ENCODE peak calls at places on chromosomes 16 and 17, in nine cellular contexts. G is astrocyte, B is endodermal cell, E is brain microvascular endothelial cell, D is fibroblast of lung, L is left ventricle myocardium inferior, W is neuronal stem cell, T is tibial artery, U is tibial nerve. I is an unnamed sample.

GRCh38 chr17:27846042-27846655 is 45.8 kb upstream of the NOS2 start:
- DNase-seq in G (no peak), B (peak; percentile 17), E (no peak), D (no peak), L (no peak), W (no peak), T (no peak), U (no peak), I (no peak)

GRCh38 chr16:66681676-66682075 is 14.9 kb downstream of the CMTM4 start:
- DNase-seq in G (no peak), B (no peak), E (no peak), D (no peak), L (no peak), W (no peak), T (peak; percentile 19), U (no peak), I (no peak)

GRCh38 chr17:48547839-48548686 is 3.2 kb upstream of the HOXB2 start:
- DNase-seq in G (peak; percentile 74), B (no peak), E (no peak), D (peak; percentile 94), L (no peak), W (no peak), T (no peak), U (no peak), I (no peak)

GRCh38 chr17:36768355-36768754 is 167.0 kb downstream of the MRM1 start:
- DNase-seq in G (no peak), B (no peak), E (no peak), D (no peak), L (no peak), W (no peak), T (no peak), U (no peak), I (peak; percentile 78)

GRCh38 chr16:78455861-78456260 is 356.4 kb downstream of the WWOX start:
- DNase-seq in G (no peak), B (no peak), E (no peak), D (no peak), L (no peak), W (no peak), T (no peak), U (no peak), I (peak; percentile 24)

GRCh38 chr17:76597156-76598003 is 11.7 kb upstream of the ST6GALNAC2 start:
- DNase-seq in G (no peak), B (no peak), E (no peak), D (no peak), L (no peak), W (no peak), T (no peak), U (no peak), I (peak; percentile 10)

GRCh38 chr17:37564252-37564651 is 45.0 kb downstream of the SYNRG start:
- DNase-seq in G (no peak), B (no peak), E (no peak), D (no peak), L (no peak), W (no peak), T (no peak), U (no peak), I (no peak)

GRCh38 chr16:75372236-75372856 is 61.0 kb downstream of the CFDP1 start:
- DNase-seq in G (peak; percentile 67), B (no peak), E (peak; percentile 64), D (peak; percentile 49), L (no peak), W (no peak), T (no peak), U (no peak), I (no peak)

GRCh38 chr17:7992924-7993323 is 9.5 kb upstream of the GUCY2D start:
- DNase-seq in G (no peak), B (no peak), E (no peak), D (no peak), L (no peak), W (no peak), T (peak; percentile 24), U (no peak), I (no peak)

GRCh38 chr17:50565559-50566350 is 5.2 kb downstream of the CACNA1G start:
- DNase-seq in G (no peak), B (no peak), E (no peak), D (no peak), L (no peak), W (peak; percentile 59), T (no peak), U (no peak), I (peak; percentile 85)

GRCh38 chr17:39198186-39198566 is 707 bp upstream of the CACNB1 start:
- DNase-seq in G (no peak), B (no peak), E (no peak), D (no peak), L (no peak), W (peak; percentile 33), T (no peak), U (no peak), I (no peak)
- H3K4me3 ChIP-seq in G (no peak overlapping the region), B (no peak overlapping the region), E (peak overlapping the region; percentile 79), D (no peak overlapping the region), L (peak overlapping the region; percentile 92), W (peak overlapping the region; percentile 77), T (peak overlapping the region; percentile 80), U (peak overlapping the region; percentile 61), I (peak overlapping the region; percentile 88)

DNA sequence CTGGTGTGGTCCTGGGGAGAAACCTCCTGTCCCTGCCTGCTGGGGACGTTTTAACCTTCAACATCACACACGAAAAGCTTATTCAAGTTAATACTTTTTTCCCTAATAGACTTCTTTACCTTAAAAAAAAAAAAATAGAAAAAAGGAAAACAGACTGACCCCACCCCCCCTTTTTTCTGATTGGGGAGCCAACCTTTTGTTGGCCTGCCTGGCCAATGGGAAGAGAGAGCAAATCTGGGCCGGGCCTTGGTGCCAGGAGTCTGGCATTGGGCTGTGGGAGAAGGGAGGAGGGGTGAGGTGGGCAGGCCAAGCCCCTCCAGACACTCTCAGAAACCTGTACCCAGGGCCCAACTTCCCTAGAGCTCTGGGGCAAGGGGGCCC is 3.0 kb downstream of the CBX8 start:
- DNase-seq in G (no peak), B (peak; percentile 94), E (no peak), D (no peak), L (no peak), W (no peak), T (no peak), U (no peak), I (peak; percentile 94)
- H3K27me3 ChIP-seq in G (peaks cover 47% of the 10 kb centered on the region), B (peaks cover 90% of the 10 kb centered on the region), E (peaks cover 46% of the 10 kb centered on the region), D (peaks cover 46% of the 10 kb centered on the region), L (peaks cover 70% of the 10 kb centered on the region), W (peaks cover 35% of the 10 kb centered on the region), T (peaks cover 30% of the 10 kb centered on the region), U (peaks cover 14% of the 10 kb centered on the region), I (peaks cover 91% of the 10 kb centered on the region)

GRCh38 chr17:6632530-6632929 is 8.0 kb downstream of the KIAA0753 start:
- DNase-seq in G (no peak), B (no peak), E (no peak), D (no peak), L (no peak), W (no peak), T (no peak), U (no peak), I (no peak)
- H3K36me3 ChIP-seq in G (peaks cover 28% of the 10 kb centered on the region), B (peaks cover 73% of the 10 kb centered on the region), E (peaks cover 31% of the 10 kb centered on the region), D (peaks cover 10% of the 10 kb centered on the region), L (peaks cover 57% of the 10 kb centered on the region), W (peaks cover 14% of the 10 kb centered on the region), T (peaks cover 37% of the 10 kb centered on the region), U (peaks cover 6% of the 10 kb centered on the region), I (peaks cover 1% of the 10 kb centered on the region)

DNA sequence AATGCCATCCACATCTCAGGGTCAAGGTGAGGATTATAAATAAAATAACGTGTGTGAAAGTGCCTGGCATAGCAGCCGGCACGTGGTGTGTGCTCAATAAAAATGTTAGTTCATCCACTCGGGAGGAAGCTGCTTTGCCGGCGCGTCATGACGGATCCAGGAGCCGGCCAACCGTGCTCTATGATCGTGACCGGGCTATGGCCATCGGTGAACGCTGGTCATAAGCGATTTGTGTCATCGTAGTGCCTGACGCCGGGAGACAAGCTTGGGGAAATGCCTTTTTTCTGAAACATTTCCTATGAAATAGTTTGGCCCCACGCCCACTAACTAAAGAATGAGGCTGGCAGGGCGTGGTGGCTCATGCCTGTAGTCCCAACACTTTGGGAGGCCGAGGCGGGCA is 74.0 kb downstream of the CMC2 start:
- DNase-seq in G (peak; percentile 91), B (no peak), E (peak; percentile 96), D (peak; percentile 64), L (peak; percentile 48), W (no peak), T (peak; percentile 80), U (no peak), I (peak; percentile 39)
- H3K4me3 ChIP-seq in G (peak overlapping the region; percentile 51), B (peak overlapping the region; percentile 74), E (peak overlapping the region; percentile 58), D (no peak overlapping the region), L (peak overlapping the region; percentile 61), W (no peak overlapping the region), T (peak overlapping the region; percentile 59), U (peak overlapping the region; percentile 9), I (peak overlapping the region; percentile 44)

GRCh38 chr17:66850692-66851091 is 15.8 kb downstream of the CACNG5 start:
- DNase-seq in G (no peak), B (no peak), E (no peak), D (no peak), L (no peak), W (no peak), T (no peak), U (no peak), I (no peak)

GRCh38 chr17:66849136-66849655 is 14.3 kb downstream of the CACNG5 start:
- DNase-seq in G (no peak), B (no peak), E (no peak), D (no peak), L (no peak), W (no peak), T (no peak), U (no peak), I (no peak)

GRCh38 chr17:66847704-66848103 is 12.8 kb downstream of the CACNG5 start:
- DNase-seq in G (no peak), B (no peak), E (no peak), D (no peak), L (no peak), W (no peak), T (no peak), U (no peak), I (no peak)

GRCh38 chr17:66848496-66848895 is 13.6 kb downstream of the CACNG5 start:
- DNase-seq in G (no peak), B (no peak), E (no peak), D (no peak), L (no peak), W (no peak), T (no peak), U (no peak), I (no peak)

GRCh38 chr17:66849851-66850580 is 15.1 kb downstream of the CACNG5 start:
- DNase-seq in G (no peak), B (no peak), E (no peak), D (no peak), L (no peak), W (no peak), T (no peak), U (no peak), I (no peak)
- H3K27me3 ChIP-seq in G (no peaks in the 10 kb centered on the region), B (no peaks in the 10 kb centered on the region), E (no peaks in the 10 kb centered on the region), D (no peaks in the 10 kb centered on the region), L (peaks cover 20% of the 10 kb centered on the region), W (no peaks in the 10 kb centered on the region), T (no peaks in the 10 kb centered on the region), U (no peaks in the 10 kb centered on the region), I (no peaks in the 10 kb centered on the region)

GRCh38 chr17:64162575-64162974 is 32.6 kb upstream of the ERN1 start:
- DNase-seq in G (no peak), B (no peak), E (no peak), D (no peak), L (no peak), W (no peak), T (no peak), U (no peak), I (no peak)
- H3K36me3 ChIP-seq in G (no peaks in the 10 kb centered on the region), B (no peaks in the 10 kb centered on the region), E (no peaks in the 10 kb centered on the region), D (no peaks in the 10 kb centered on the region), L (peaks cover 29% of the 10 kb centered on the region), W (peaks cover 2% of the 10 kb centered on the region), T (no peaks in the 10 kb centered on the region), U (no peaks in the 10 kb centered on the region), I (peaks cover 2% of the 10 kb centered on the region)

I was measured in H7.